ENCODE peak calls at places on chromosomes 6 and 20, in ten cellular contexts. L is aorta, N is PC-3, U is AG04450, J is GM23338, M is bronchial epithelial cell, Y is astrocyte, W is fibroblast of the aortic adventitia, K is Peyer's patch, V is foreskin fibroblast. Z is an unnamed sample.

GRCh38 chr20:3420211-3420707 is 12.8 kb upstream of the DNAAF9 start:
- DNase-seq in M (peak; percentile 97), J (no peak), L (no peak), U (no peak), N (peak; percentile 23), W (peak; percentile 58), K (peak; percentile 19), Y (no peak), V (peak; percentile 89), Z (peak; percentile 84)

GRCh38 chr6:11143394-11144371 is 32.2 kb upstream of the ERVFRD-1 start:
- DNase-seq in M (peak; percentile 98), K (peak; percentile 26), Y (peak; percentile 93), J (no peak), U (peak; percentile 26), V (peak; percentile 94), N (peak; percentile 94), L (peak; percentile 81), W (peak; percentile 74), Z (peak; percentile 96)

GRCh38 chr6:70270287-70271005 is 32.4 kb downstream of the COL9A1 start:
- DNase-seq in V (no peak), N (peak; percentile 38), M (no peak), U (no peak), Y (no peak), J (no peak), W (no peak), K (no peak), L (no peak), Z (no peak)

GRCh38 chr20:61477366-61477966 is 225.4 kb downstream of the CDH4 start:
- DNase-seq in L (no peak), N (no peak), J (no peak), M (no peak), W (no peak), Y (no peak), U (no peak), K (no peak), V (no peak), Z (peak; percentile 28)

GRCh38 chr6:168242655-168243225 is 76.8 kb downstream of the DACT2 start:
- DNase-seq in V (no peak), J (no peak), L (no peak), W (no peak), U (no peak), N (no peak), Y (no peak), M (no peak), K (no peak), Z (no peak)

GRCh38 chr6:35386989-35387388 is 44.6 kb downstream of the PPARD start:
- DNase-seq in U (no peak), Y (no peak), V (no peak), M (no peak), N (no peak), J (no peak), K (no peak), L (no peak), W (no peak), Z (no peak)

GRCh38 chr20:22584922-22585785 is 782 bp upstream of the FOXA2 start:
- DNase-seq in U (no peak), J (peak; percentile 72), L (no peak), M (peak; percentile 56), K (no peak), N (peak; percentile 39), V (no peak), W (no peak), Y (no peak), Z (no peak)

GRCh38 chr6:125316621-125317020 is 14.9 kb upstream of the HDDC2 start:
- DNase-seq in W (no peak), Y (no peak), U (no peak), J (no peak), L (no peak), N (no peak), K (no peak), V (no peak), M (no peak), Z (no peak)

GRCh38 chr20:45052698-45053440 is 48.1 kb downstream of the KCNS1 start:
- DNase-seq in J (no peak), Y (peak; percentile 96), K (no peak), M (no peak), L (no peak), N (no peak), W (peak; percentile 88), U (no peak), V (peak; percentile 79), Z (peak; percentile 68)

GRCh38 chr6:131293472-131293911 is 158.2 kb downstream of the AKAP7 start:
- DNase-seq in U (no peak), V (no peak), N (no peak), M (no peak), K (no peak), L (no peak), Y (no peak), J (peak; percentile 39), W (no peak), Z (no peak)

GRCh38 chr6:144485531-144485930 is 200.4 kb downstream of the UTRN start:
- DNase-seq in J (no peak), U (peak; percentile 51), Y (no peak), M (no peak), V (no peak), N (no peak), W (no peak), K (no peak), L (no peak), Z (no peak)

GRCh38 chr6:146910611-146911010 is 293.6 kb upstream of the STXBP5 start:
- DNase-seq in J (no peak), K (no peak), M (no peak), U (no peak), N (no peak), L (no peak), W (no peak), Y (no peak), V (no peak), Z (no peak)

GRCh38 chr20:47196091-47197081 is 160.1 kb downstream of the ZMYND8 start:
- DNase-seq in Y (peak; percentile 21), M (peak; percentile 38), L (peak; percentile 93), K (peak; percentile 63), V (peak; percentile 85), J (peak; percentile 94), W (peak; percentile 71), U (no peak), N (peak; percentile 88), Z (peak; percentile 81)

GRCh38 chr6:144064831-144065668 is 30.3 kb downstream of the SF3B5 start:
- DNase-seq in V (peak; percentile 20), Y (no peak), K (peak; percentile 28), N (no peak), W (no peak), M (no peak), L (no peak), J (peak; percentile 30), U (no peak), Z (peak; percentile 33)

GRCh38 chr6:111276335-111276734 is 189.0 kb downstream of the SLC16A10 start:
- DNase-seq in K (no peak), U (no peak), M (no peak), V (no peak), J (no peak), L (no peak), N (no peak), W (no peak), Y (no peak), Z (no peak)

GRCh38 chr6:81751388-81752083 is 945 bp downstream of the TENT5A start:
- DNase-seq in J (peak; percentile 52), W (peak; percentile 59), M (no peak), L (peak; percentile 92), V (peak; percentile 74), U (no peak), K (peak; percentile 43), N (peak; percentile 41), Y (peak; percentile 29), Z (peak; percentile 77)

DNA sequence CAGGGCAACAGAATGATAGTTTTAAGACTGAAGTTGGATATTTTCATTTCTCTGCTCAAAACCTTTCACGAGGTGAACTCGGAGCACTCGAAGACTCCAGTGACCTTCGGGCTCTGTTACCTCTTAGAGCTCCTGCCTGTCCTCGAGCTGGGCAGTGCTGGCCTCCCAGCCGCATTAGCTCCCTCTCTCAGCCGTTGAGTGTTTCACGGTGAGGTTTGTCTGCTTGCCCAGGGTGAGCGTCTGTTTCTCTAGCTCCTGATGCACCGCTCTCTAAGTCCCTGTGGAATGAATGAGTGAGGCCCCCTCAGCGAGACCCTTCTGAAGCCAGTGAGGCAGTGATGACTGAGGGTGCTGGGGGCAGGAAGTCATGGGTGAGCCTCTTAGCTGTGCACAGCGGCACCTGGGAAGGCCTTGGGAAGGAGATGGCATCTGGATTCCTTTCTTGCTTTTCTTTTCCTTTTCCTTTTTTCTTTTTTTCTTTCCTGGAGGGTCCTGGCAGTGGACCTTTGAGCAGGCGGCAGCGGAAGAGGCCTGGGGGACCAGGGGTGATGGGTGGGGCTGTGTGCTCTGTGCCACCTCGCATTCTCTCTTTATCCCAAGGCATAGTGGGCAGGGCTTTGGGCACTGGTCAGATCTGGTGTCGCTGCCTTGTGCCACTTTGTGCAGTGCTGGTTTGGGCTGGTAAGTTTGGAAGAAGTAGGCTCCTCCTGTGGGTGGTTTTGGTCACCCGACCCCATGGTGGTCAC is 2.2 kb downstream of the PSMG4 start:
- DNase-seq in U (no peak), M (no peak), N (peak; percentile 8), K (no peak), J (no peak), Y (no peak), L (peak; percentile 49), W (no peak), V (no peak), Z (peak; percentile 24)
- H3K4me3 ChIP-seq in U (no peak overlapping the region), M (no peak overlapping the region), N (peak overlapping the region; percentile 52), K (no peak overlapping the region), J (peak overlapping the region; percentile 39), Y (no peak overlapping the region), L (no peak overlapping the region), W (peak overlapping the region; percentile 22), V (peak overlapping the region; percentile 86), Z (peak overlapping the region; percentile 44)

GRCh38 chr6:33880104-33880678 is 76.4 kb upstream of the MLN start:
- DNase-seq in V (no peak), N (no peak), U (no peak), M (no peak), K (no peak), J (peak; percentile 19), L (no peak), Y (no peak), W (no peak), Z (no peak)
- H3K4me3 ChIP-seq in V (no peak overlapping the region), N (no peak overlapping the region), U (no peak overlapping the region), M (no peak overlapping the region), K (no peak overlapping the region), J (no peak overlapping the region), L (no peak overlapping the region), Y (no peak overlapping the region), W (no peak overlapping the region), Z (no peak overlapping the region)

DNA sequence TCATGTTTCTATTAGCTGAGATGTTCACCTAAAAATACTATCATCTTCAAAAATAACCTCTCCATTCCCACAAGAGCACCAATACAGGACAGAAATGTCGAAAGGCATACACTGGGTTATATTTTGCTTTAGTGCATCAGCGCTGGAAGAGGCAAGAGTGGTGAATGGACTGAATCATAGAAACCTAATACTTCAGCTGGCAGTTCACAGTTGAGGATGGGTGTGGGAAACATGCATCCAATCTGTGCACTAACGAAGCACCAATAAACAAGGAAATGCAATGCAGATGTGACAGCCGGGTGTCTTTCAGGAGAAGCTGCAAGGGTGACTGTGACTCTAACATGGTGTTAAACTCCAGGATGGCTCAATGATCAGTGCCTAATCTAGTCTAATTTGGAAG is 365.8 kb downstream of the ESR1 start:
- DNase-seq in M (no peak), J (no peak), K (no peak), L (no peak), V (peak; percentile 79), W (no peak), Y (no peak), N (no peak), U (no peak), Z (peak; percentile 52)
- H3K4me3 ChIP-seq in M (no peak overlapping the region), J (no peak overlapping the region), K (no peak overlapping the region), L (no peak overlapping the region), V (no peak overlapping the region), W (no peak overlapping the region), Y (no peak overlapping the region), N (no peak overlapping the region), U (no peak overlapping the region), Z (no peak overlapping the region)

GRCh38 chr6:127340171-127340570 is 3.2 kb downstream of the ECHDC1 start:
- DNase-seq in N (no peak), V (no peak), W (no peak), K (no peak), J (no peak), M (no peak), L (no peak), Y (no peak), U (no peak), Z (no peak)
- H3K4me3 ChIP-seq in N (no peak overlapping the region), V (no peak overlapping the region), W (no peak overlapping the region), K (no peak overlapping the region), J (peak overlapping the region; percentile 64), M (no peak overlapping the region), L (no peak overlapping the region), Y (no peak overlapping the region), U (no peak overlapping the region), Z (no peak overlapping the region)